ENCODE peak calls at places on chromosomes 5 and 9, in ten cellular contexts. One of them, this sample, is unnamed.

GRCh38 chr9:116238225-116238624 is 84.6 kb downstream of the PAPPA start:
- DNase-seq in heart left ventricle: no peak
- DNase-seq in brain microvascular endothelial cell: peak
- DNase-seq in RWPE1: peak
- DNase-seq in right lobe of liver: no peak
- DNase-seq in lung: peak
- DNase-seq in psoas muscle: no peak
- DNase-seq in A549: peak
- DNase-seq in SK-N-SH: no peak
- DNase-seq in sigmoid colon: no peak
- DNase-seq in this sample: no peak

GRCh38 chr5:122154491-122154890 is 25.1 kb downstream of the ZNF474 start:
- DNase-seq in heart left ventricle: no peak
- DNase-seq in brain microvascular endothelial cell: no peak
- DNase-seq in RWPE1: no peak
- DNase-seq in right lobe of liver: no peak
- DNase-seq in lung: no peak
- DNase-seq in psoas muscle: no peak
- DNase-seq in A549: no peak
- DNase-seq in SK-N-SH: no peak
- DNase-seq in sigmoid colon: no peak
- DNase-seq in this sample: no peak

GRCh38 chr9:4982720-4983482 is 2.2 kb upstream of the JAK2 start:
- DNase-seq in heart left ventricle: no peak
- DNase-seq in brain microvascular endothelial cell: no peak
- DNase-seq in RWPE1: no peak
- DNase-seq in right lobe of liver: no peak
- DNase-seq in lung: no peak
- DNase-seq in psoas muscle: no peak
- DNase-seq in A549: no peak
- DNase-seq in SK-N-SH: no peak
- DNase-seq in sigmoid colon: no peak
- DNase-seq in this sample: no peak

GRCh38 chr5:75234251-75234650 is 2.4 kb downstream of the ANKRD31 start:
- DNase-seq in heart left ventricle: no peak
- DNase-seq in brain microvascular endothelial cell: no peak
- DNase-seq in RWPE1: no peak
- DNase-seq in right lobe of liver: no peak
- DNase-seq in lung: no peak
- DNase-seq in psoas muscle: no peak
- DNase-seq in A549: no peak
- DNase-seq in SK-N-SH: no peak
- DNase-seq in sigmoid colon: no peak
- DNase-seq in this sample: no peak

GRCh38 chr5:83518676-83519075 is 47.1 kb downstream of the VCAN start:
- DNase-seq in heart left ventricle: no peak
- DNase-seq in brain microvascular endothelial cell: no peak
- DNase-seq in RWPE1: no peak
- DNase-seq in right lobe of liver: no peak
- DNase-seq in lung: no peak
- DNase-seq in psoas muscle: no peak
- DNase-seq in A549: no peak
- DNase-seq in SK-N-SH: no peak
- DNase-seq in sigmoid colon: no peak
- DNase-seq in this sample: no peak

GRCh38 chr5:191949-192690 is 825 bp downstream of the LRRC14B start:
- DNase-seq in heart left ventricle: peak
- DNase-seq in brain microvascular endothelial cell: no peak
- DNase-seq in RWPE1: no peak
- DNase-seq in right lobe of liver: no peak
- DNase-seq in lung: no peak
- DNase-seq in psoas muscle: no peak
- DNase-seq in A549: no peak
- DNase-seq in SK-N-SH: no peak
- DNase-seq in sigmoid colon: peak
- DNase-seq in this sample: no peak

GRCh38 chr5:1415059-1415425 is 30.2 kb downstream of the SLC6A3 start:
- DNase-seq in heart left ventricle: no peak
- DNase-seq in brain microvascular endothelial cell: no peak
- DNase-seq in RWPE1: no peak
- DNase-seq in right lobe of liver: no peak
- DNase-seq in lung: no peak
- DNase-seq in psoas muscle: peak
- DNase-seq in A549: no peak
- DNase-seq in SK-N-SH: no peak
- DNase-seq in sigmoid colon: peak
- DNase-seq in this sample: no peak

GRCh38 chr9:99896119-99896518 is 10.3 kb upstream of the STX17 start:
- DNase-seq in heart left ventricle: no peak
- DNase-seq in brain microvascular endothelial cell: no peak
- DNase-seq in RWPE1: no peak
- DNase-seq in right lobe of liver: no peak
- DNase-seq in lung: no peak
- DNase-seq in psoas muscle: no peak
- DNase-seq in A549: no peak
- DNase-seq in SK-N-SH: no peak
- DNase-seq in sigmoid colon: no peak
- DNase-seq in this sample: no peak

GRCh38 chr9:14310247-14310646 is 3.7 kb downstream of the NFIB start:
- DNase-seq in heart left ventricle: no peak
- DNase-seq in brain microvascular endothelial cell: no peak
- DNase-seq in RWPE1: no peak
- DNase-seq in right lobe of liver: no peak
- DNase-seq in lung: no peak
- DNase-seq in psoas muscle: no peak
- DNase-seq in A549: no peak
- DNase-seq in SK-N-SH: no peak
- DNase-seq in sigmoid colon: no peak
- DNase-seq in this sample: no peak

GRCh38 chr9:14308751-14309140 is 5.2 kb downstream of the NFIB start:
- DNase-seq in heart left ventricle: no peak
- DNase-seq in brain microvascular endothelial cell: no peak
- DNase-seq in RWPE1: no peak
- DNase-seq in right lobe of liver: no peak
- DNase-seq in lung: no peak
- DNase-seq in psoas muscle: no peak
- DNase-seq in A549: no peak
- DNase-seq in SK-N-SH: no peak
- DNase-seq in sigmoid colon: no peak
- DNase-seq in this sample: no peak

GRCh38 chr9:14306672-14307646 is 7.0 kb downstream of the NFIB start:
- DNase-seq in heart left ventricle: no peak
- DNase-seq in brain microvascular endothelial cell: no peak
- DNase-seq in RWPE1: no peak
- DNase-seq in right lobe of liver: no peak
- DNase-seq in lung: no peak
- DNase-seq in psoas muscle: peak
- DNase-seq in A549: no peak
- DNase-seq in SK-N-SH: no peak
- DNase-seq in sigmoid colon: no peak
- DNase-seq in this sample: no peak

GRCh38 chr9:14307989-14308750 is 5.8 kb downstream of the NFIB start:
- DNase-seq in heart left ventricle: peak
- DNase-seq in brain microvascular endothelial cell: no peak
- DNase-seq in RWPE1: no peak
- DNase-seq in right lobe of liver: no peak
- DNase-seq in lung: no peak
- DNase-seq in psoas muscle: no peak
- DNase-seq in A549: no peak
- DNase-seq in SK-N-SH: no peak
- DNase-seq in sigmoid colon: no peak
- DNase-seq in this sample: no peak

DNA sequence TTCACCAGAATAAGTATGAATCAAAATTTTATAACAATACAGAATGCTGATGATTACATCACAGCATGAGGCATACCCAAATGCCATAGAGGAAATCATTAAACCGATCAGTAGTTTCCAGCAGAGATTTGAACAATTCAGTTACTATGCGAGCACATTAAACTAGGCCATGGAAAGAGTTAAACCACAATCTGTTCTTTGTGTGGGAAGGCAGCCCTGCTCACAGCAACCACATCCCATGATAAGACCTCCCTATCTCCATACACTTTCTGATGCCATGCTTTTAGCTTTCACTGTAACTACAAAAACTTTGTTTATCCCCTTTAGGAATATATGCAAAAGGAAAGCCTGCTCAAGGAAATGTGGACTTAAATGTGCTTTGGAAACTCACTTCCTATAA is 4.5 kb downstream of the NFIB start:
- DNase-seq in heart left ventricle: no peak
- DNase-seq in brain microvascular endothelial cell: peak
- DNase-seq in RWPE1: no peak
- DNase-seq in right lobe of liver: no peak
- DNase-seq in lung: no peak
- DNase-seq in psoas muscle: no peak
- DNase-seq in A549: no peak
- DNase-seq in SK-N-SH: peak
- DNase-seq in sigmoid colon: no peak
- DNase-seq in this sample: no peak
- H3K27ac ChIP-seq in heart left ventricle: peak
- H3K27ac ChIP-seq in brain microvascular endothelial cell: no peak
- H3K27ac ChIP-seq in RWPE1: no peak
- H3K27ac ChIP-seq in right lobe of liver: peak
- H3K27ac ChIP-seq in lung: peak
- H3K27ac ChIP-seq in psoas muscle: peak
- H3K27ac ChIP-seq in A549: peak
- H3K27ac ChIP-seq in SK-N-SH: peak
- H3K27ac ChIP-seq in sigmoid colon: no peak
- H3K27ac ChIP-seq in this sample: peak

DNA sequence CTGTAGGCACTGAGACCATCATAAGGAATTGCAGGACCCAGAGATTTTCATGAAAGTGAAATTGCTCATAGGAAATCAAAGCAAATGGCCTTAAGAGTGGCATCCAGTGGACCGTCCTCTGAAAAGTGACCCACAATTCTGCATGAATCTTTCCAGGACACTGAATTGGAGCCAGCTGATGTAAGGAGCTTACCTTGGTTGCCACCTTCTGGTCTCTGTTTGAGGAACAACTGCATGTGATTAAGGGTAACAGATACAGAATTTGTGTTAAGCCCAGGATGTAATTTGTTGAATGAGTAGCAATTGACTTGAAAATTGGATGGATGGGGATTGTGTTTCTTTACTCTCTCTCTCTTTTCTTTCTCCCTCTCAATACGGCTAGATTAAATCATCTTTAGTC is 49.9 kb upstream of the GAS1 start:
- DNase-seq in heart left ventricle: no peak
- DNase-seq in brain microvascular endothelial cell: no peak
- DNase-seq in RWPE1: peak
- DNase-seq in right lobe of liver: no peak
- DNase-seq in lung: no peak
- DNase-seq in psoas muscle: no peak
- DNase-seq in A549: no peak
- DNase-seq in SK-N-SH: no peak
- DNase-seq in sigmoid colon: no peak
- DNase-seq in this sample: no peak
- TF ChIP-seq CTCF in heart left ventricle: no peak
- TF ChIP-seq CTCF in brain microvascular endothelial cell: peak
- TF ChIP-seq CTCF in RWPE1: peak
- TF ChIP-seq CTCF in right lobe of liver: peak
- TF ChIP-seq CTCF in lung: no peak
- TF ChIP-seq CTCF in psoas muscle: no peak
- TF ChIP-seq CTCF in A549: no peak
- TF ChIP-seq CTCF in SK-N-SH: no peak
- TF ChIP-seq CTCF in sigmoid colon: no peak
- TF ChIP-seq CTCF in this sample: no peak

GRCh38 chr5:143416411-143416810 is 12.9 kb upstream of the NR3C1 start:
- DNase-seq in heart left ventricle: no peak
- DNase-seq in brain microvascular endothelial cell: no peak
- DNase-seq in RWPE1: no peak
- DNase-seq in right lobe of liver: no peak
- DNase-seq in lung: no peak
- DNase-seq in psoas muscle: no peak
- DNase-seq in A549: no peak
- DNase-seq in SK-N-SH: no peak
- DNase-seq in sigmoid colon: no peak
- DNase-seq in this sample: no peak

GRCh38 chr5:143417503-143418139 is 14.1 kb upstream of the NR3C1 start:
- DNase-seq in heart left ventricle: no peak
- DNase-seq in brain microvascular endothelial cell: no peak
- DNase-seq in RWPE1: no peak
- DNase-seq in right lobe of liver: no peak
- DNase-seq in lung: no peak
- DNase-seq in psoas muscle: no peak
- DNase-seq in A549: no peak
- DNase-seq in SK-N-SH: no peak
- DNase-seq in sigmoid colon: no peak
- DNase-seq in this sample: no peak

GRCh38 chr5:143409972-143410371 is 6.5 kb upstream of the NR3C1 start:
- DNase-seq in heart left ventricle: no peak
- DNase-seq in brain microvascular endothelial cell: no peak
- DNase-seq in RWPE1: no peak
- DNase-seq in right lobe of liver: no peak
- DNase-seq in lung: no peak
- DNase-seq in psoas muscle: no peak
- DNase-seq in A549: no peak
- DNase-seq in SK-N-SH: no peak
- DNase-seq in sigmoid colon: no peak
- DNase-seq in this sample: no peak

GRCh38 chr5:143413964-143414669 is 10.6 kb upstream of the NR3C1 start:
- DNase-seq in heart left ventricle: peak
- DNase-seq in brain microvascular endothelial cell: peak
- DNase-seq in RWPE1: no peak
- DNase-seq in right lobe of liver: no peak
- DNase-seq in lung: no peak
- DNase-seq in psoas muscle: peak
- DNase-seq in A549: no peak
- DNase-seq in SK-N-SH: no peak
- DNase-seq in sigmoid colon: no peak
- DNase-seq in this sample: no peak

DNA sequence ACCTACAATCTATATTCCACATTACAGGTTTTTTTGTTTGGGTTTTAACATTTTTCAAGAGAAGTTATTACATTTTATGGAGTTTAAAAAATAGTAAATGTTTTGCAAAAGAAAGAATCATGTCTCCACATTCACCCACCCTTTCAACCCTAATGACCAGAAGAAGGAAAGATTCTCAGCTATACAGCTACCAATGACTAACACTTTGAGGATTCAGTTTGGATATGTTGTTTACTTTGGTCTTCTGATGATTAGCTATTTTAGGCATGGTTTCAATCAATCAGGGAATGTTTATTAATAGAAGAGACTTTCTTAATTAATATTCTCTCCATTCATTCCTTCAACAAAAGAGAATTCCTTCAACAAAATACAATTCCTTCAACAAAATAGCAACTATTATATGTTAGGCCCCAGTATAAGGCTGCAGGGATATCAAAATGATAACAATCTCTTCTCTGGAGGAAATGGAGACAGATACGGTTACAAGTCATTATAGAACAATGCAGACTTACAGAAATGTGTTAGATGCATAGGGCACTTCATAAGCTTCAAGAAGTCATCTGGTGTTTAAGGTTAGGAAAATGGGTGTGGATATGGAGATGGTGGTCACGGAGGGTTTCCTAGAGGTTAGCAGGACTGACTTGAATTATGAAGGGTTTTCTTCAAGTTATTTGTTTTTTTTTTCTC is 9.3 kb upstream of the NR3C1 start:
- DNase-seq in heart left ventricle: no peak
- DNase-seq in brain microvascular endothelial cell: no peak
- DNase-seq in RWPE1: no peak
- DNase-seq in right lobe of liver: no peak
- DNase-seq in lung: no peak
- DNase-seq in psoas muscle: no peak
- DNase-seq in A549: no peak
- DNase-seq in SK-N-SH: no peak
- DNase-seq in sigmoid colon: no peak
- DNase-seq in this sample: no peak
- H3K27ac ChIP-seq in heart left ventricle: no peak
- H3K27ac ChIP-seq in brain microvascular endothelial cell: no peak
- H3K27ac ChIP-seq in RWPE1: no peak
- H3K27ac ChIP-seq in right lobe of liver: no peak
- H3K27ac ChIP-seq in lung: no peak
- H3K27ac ChIP-seq in psoas muscle: no peak
- H3K27ac ChIP-seq in A549: no peak
- H3K27ac ChIP-seq in SK-N-SH: no peak
- H3K27ac ChIP-seq in sigmoid colon: no peak
- H3K27ac ChIP-seq in this sample: no peak

DNA sequence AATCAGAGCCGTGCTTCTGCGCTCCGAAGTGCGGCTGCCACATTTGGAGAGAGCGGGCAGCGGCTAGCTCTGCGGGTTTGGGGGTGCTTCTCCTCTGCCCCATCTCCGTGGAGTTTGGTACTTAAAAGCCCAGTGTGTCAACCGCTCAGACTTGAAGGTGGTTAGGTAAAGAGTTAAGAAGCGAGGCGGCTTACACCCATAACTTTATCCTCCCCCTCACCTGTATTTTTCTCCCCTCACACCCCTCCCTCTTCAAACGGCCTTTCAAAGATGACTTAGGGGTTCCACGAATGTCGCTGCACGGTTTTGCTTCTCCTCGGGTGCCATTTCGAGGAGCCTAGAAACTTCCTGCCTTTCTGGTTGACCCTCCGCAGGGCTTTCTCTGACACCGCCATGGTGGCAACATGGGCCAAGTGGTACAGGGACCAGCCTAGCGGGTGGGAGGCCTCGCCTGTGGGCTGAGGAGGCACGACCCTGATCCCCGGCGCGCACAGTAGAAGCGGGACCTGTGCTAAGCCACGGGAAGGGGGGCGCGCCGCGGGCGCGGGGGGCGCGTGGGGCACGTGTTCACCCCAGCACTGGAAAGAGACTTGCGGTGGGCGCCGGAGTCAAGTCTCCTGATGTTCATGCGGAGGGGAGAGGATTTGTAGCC is 31.8 kb upstream of the NFIB start:
- DNase-seq in heart left ventricle: no peak
- DNase-seq in brain microvascular endothelial cell: no peak
- DNase-seq in RWPE1: no peak
- DNase-seq in right lobe of liver: no peak
- DNase-seq in lung: no peak
- DNase-seq in psoas muscle: peak
- DNase-seq in A549: no peak
- DNase-seq in SK-N-SH: peak
- DNase-seq in sigmoid colon: no peak
- DNase-seq in this sample: no peak
- TF ChIP-seq CTCF in heart left ventricle: no peak
- TF ChIP-seq CTCF in brain microvascular endothelial cell: no peak
- TF ChIP-seq CTCF in RWPE1: no peak
- TF ChIP-seq CTCF in right lobe of liver: no peak
- TF ChIP-seq CTCF in lung: no peak
- TF ChIP-seq CTCF in psoas muscle: no peak
- TF ChIP-seq CTCF in A549: no peak
- TF ChIP-seq CTCF in SK-N-SH: no peak
- TF ChIP-seq CTCF in sigmoid colon: no peak
- TF ChIP-seq CTCF in this sample: no peak